ENCODE peak calls at places on chromosomes 6 and 20, in ten cellular contexts. D is DND-41, A is fibroblast of mammary gland, L is pancreas, G is spleen, C is epithelial cell of esophagus, F is cardiac muscle cell, E is A673, O is WERI-Rb-1, V is cardiac fibroblast. Q is an unnamed sample.

GRCh38 chr6:111623046-111623718 is 17.5 kb upstream of the TRAF3IP2 start:
- DNase-seq in E (no peak), C (peak), V (no peak), L (no peak), A (no peak), G (no peak), D (no peak), O (no peak), F (no peak), Q (no peak)

GRCh38 chr6:127191716-127192115 is 73.2 kb downstream of the RSPO3 start:
- DNase-seq in E (no peak), A (peak), D (no peak), F (no peak), L (no peak), C (peak), V (peak), O (no peak), G (no peak), Q (no peak)

GRCh38 chr6:158770948-158771347 is 48.2 kb downstream of the EZR start:
- DNase-seq in L (no peak), O (no peak), F (no peak), E (no peak), A (no peak), C (no peak), G (no peak), D (no peak), V (no peak), Q (no peak)

GRCh38 chr20:59682603-59683002 is 78.3 kb downstream of the PHACTR3 start:
- DNase-seq in C (no peak), D (no peak), G (no peak), V (no peak), A (no peak), L (no peak), F (no peak), E (no peak), O (no peak), Q (no peak)

GRCh38 chr6:142943746-142944125 is 1.2 kb downstream of the HIVEP2 start:
- DNase-seq in D (peak), L (peak), G (peak), E (peak), F (peak), O (no peak), A (peak), C (peak), V (peak), Q (peak)

GRCh38 chr6:54899442-54899841 is 52.9 kb downstream of the FAM83B start:
- DNase-seq in A (no peak), V (no peak), G (no peak), O (no peak), D (no peak), F (no peak), L (no peak), E (no peak), C (no peak), Q (no peak)

GRCh38 chr20:39810269-39810668 is 848.1 kb downstream of the DHX35 start:
- DNase-seq in G (no peak), C (no peak), O (no peak), F (no peak), L (no peak), E (no peak), V (no peak), D (no peak), A (no peak), Q (no peak)

GRCh38 chr6:105317607-105318533 is 85.0 kb downstream of the PREP start:
- DNase-seq in V (peak), F (no peak), G (no peak), A (no peak), O (peak), C (peak), D (no peak), E (no peak), L (no peak), Q (no peak)

GRCh38 chr6:14658909-14659561 is 541.5 kb downstream of the CD83 start:
- DNase-seq in V (peak), E (no peak), L (no peak), C (peak), G (no peak), F (peak), D (peak), A (peak), O (no peak), Q (no peak)

GRCh38 chr6:29295181-29295585 is 6.3 kb upstream of the OR14J1 start:
- DNase-seq in L (no peak), V (no peak), F (no peak), O (no peak), D (no peak), G (no peak), E (no peak), C (no peak), A (no peak), Q (no peak)

GRCh38 chr6:141321486-141322347 is 811.0 kb upstream of the GJE1 start:
- DNase-seq in E (peak), D (no peak), C (no peak), G (no peak), A (peak), F (peak), O (no peak), L (no peak), V (peak), Q (peak)

GRCh38 chr6:18463429-18463828 is 76.3 kb downstream of the RNF144B start:
- DNase-seq in L (no peak), F (no peak), G (no peak), D (no peak), C (no peak), V (no peak), E (no peak), O (no peak), A (no peak), Q (no peak)

GRCh38 chr6:159311618-159312017 is 142.4 kb downstream of the FNDC1 start:
- DNase-seq in C (peak), E (no peak), F (peak), L (no peak), A (no peak), G (no peak), O (no peak), D (no peak), V (no peak), Q (no peak)

GRCh38 chr6:116022841-116023380 is 37.8 kb downstream of the FRK start:
- DNase-seq in V (peak), O (no peak), E (peak), A (peak), F (no peak), D (no peak), L (no peak), G (no peak), C (peak), Q (no peak)

GRCh38 chr20:19688031-19688806 is 69.8 kb upstream of the RIN2 start:
- DNase-seq in A (peak), C (peak), D (no peak), V (peak), G (no peak), E (peak), F (peak), O (peak), L (peak), Q (peak)

GRCh38 chr6:96913621-96914020 is 10.9 kb upstream of the KLHL32 start:
- DNase-seq in O (peak), E (no peak), L (no peak), C (no peak), G (no peak), V (no peak), F (no peak), D (no peak), A (no peak), Q (no peak)

GRCh38 chr6:19694697-19695096 is 142.5 kb upstream of the ID4 start:
- DNase-seq in O (no peak), L (no peak), G (no peak), A (no peak), F (no peak), C (no peak), E (no peak), V (no peak), D (no peak), Q (no peak)

GRCh38 chr20:49660912-49661311 is 52.8 kb downstream of the B4GALT5 start:
- DNase-seq in G (no peak), O (no peak), F (no peak), V (no peak), E (no peak), D (no peak), L (no peak), C (no peak), A (no peak), Q (no peak)

GRCh38 chr6:5471637-5472430 is 210.5 kb downstream of the FARS2 start:
- DNase-seq in E (peak), L (no peak), A (no peak), D (no peak), O (peak), F (no peak), C (no peak), G (no peak), V (no peak), Q (peak)

GRCh38 chr20:3786665-3787639 is at the start of gene CENPB:
- DNase-seq in A (peak), F (peak), C (peak), D (peak), V (peak), G (peak), L (peak), O (peak), E (peak), Q (peak)

GRCh38 chr6:100100776-100101175 is 106.8 kb upstream of the MCHR2 start:
- DNase-seq in E (peak), F (no peak), G (no peak), D (no peak), O (no peak), C (no peak), V (no peak), A (no peak), L (no peak), Q (no peak)

GRCh38 chr6:67606905-67607828 is 1027.9 kb upstream of the ADGRB3 start:
- DNase-seq in O (no peak), F (peak), L (no peak), G (no peak), V (peak), E (no peak), A (peak), D (no peak), C (no peak), Q (peak)

GRCh38 chr20:56566621-56567020 is 33.6 kb downstream of the FAM209B start:
- DNase-seq in F (no peak), D (no peak), E (peak), A (no peak), L (no peak), O (no peak), V (no peak), G (no peak), C (peak), Q (no peak)

GRCh38 chr6:16723833-16724232 is 37.4 kb downstream of the ATXN1 start:
- DNase-seq in E (peak), D (no peak), V (peak), F (peak), L (no peak), O (no peak), A (peak), G (no peak), C (peak), Q (peak)

GRCh38 chr6:159893064-159893463 is 2.3 kb downstream of the MAS1 start:
- DNase-seq in G (no peak), A (no peak), L (no peak), V (no peak), O (no peak), E (no peak), C (no peak), F (no peak), D (no peak), Q (no peak)

GRCh38 chr6:98352348-98352747 is 482.0 kb upstream of the POU3F2 start:
- DNase-seq in G (no peak), L (no peak), O (no peak), E (no peak), F (no peak), D (no peak), V (no peak), A (no peak), C (no peak), Q (no peak)

GRCh38 chr6:153616506-153616905 is 422.5 kb upstream of the OPRM1 start:
- DNase-seq in V (no peak), L (no peak), A (no peak), E (no peak), D (no peak), C (no peak), G (no peak), O (no peak), F (no peak), Q (no peak)

GRCh38 chr6:31430449-31430848 is 27.1 kb downstream of the MICA start:
- DNase-seq in L (no peak), V (no peak), G (no peak), O (no peak), E (no peak), C (no peak), D (no peak), F (no peak), A (no peak), Q (no peak)

GRCh38 chr6:45148711-45149341 is 179.3 kb upstream of the RUNX2 start:
- DNase-seq in O (no peak), D (no peak), V (peak), C (peak), G (no peak), F (peak), A (peak), E (no peak), L (no peak), Q (peak)

GRCh38 chr20:54690323-54690722 is 214.9 kb downstream of the DOK5 start:
- DNase-seq in G (no peak), E (no peak), C (no peak), V (no peak), O (no peak), D (no peak), L (no peak), F (no peak), A (no peak), Q (no peak)

GRCh38 chr6:135379647-135380046 is 117.9 kb downstream of the AHI1 start:
- DNase-seq in A (no peak), L (no peak), G (no peak), D (no peak), C (no peak), O (no peak), V (no peak), E (no peak), F (no peak), Q (no peak)

GRCh38 chr20:53829086-53829703 is 235.6 kb upstream of the ZNF217 start:
- DNase-seq in A (peak), E (peak), F (peak), L (no peak), C (peak), O (no peak), G (no peak), D (no peak), V (peak), Q (peak)

GRCh38 chr6:107075951-107076381 is 39.3 kb downstream of the BEND3 start:
- DNase-seq in D (no peak), G (no peak), C (no peak), O (no peak), L (no peak), E (peak), V (peak), A (peak), F (peak), Q (peak)

GRCh38 chr20:43029161-43029560 is 160.5 kb downstream of the PTPRT start:
- DNase-seq in C (no peak), E (no peak), L (no peak), O (no peak), V (no peak), A (no peak), G (no peak), D (no peak), F (no peak), Q (no peak)

GRCh38 chr6:82801083-82801482 is 264.6 kb downstream of the UBE3D start:
- DNase-seq in A (no peak), G (no peak), V (no peak), D (no peak), F (no peak), O (no peak), E (no peak), C (no peak), L (no peak), Q (no peak)

GRCh38 chr20:41137412-41138216 is at the start of gene PLCG1:
- DNase-seq in C (peak), E (peak), G (peak), L (peak), A (peak), O (peak), D (peak), V (peak), F (peak), Q (peak)

GRCh38 chr20:10217517-10218410 is 866 bp upstream of the SNAP25 start:
- DNase-seq in L (peak), E (peak), V (peak), O (peak), D (no peak), C (peak), A (peak), F (peak), G (no peak), Q (peak)

GRCh38 chr6:113570651-113571050 is 286.5 kb upstream of the MARCKS start:
- DNase-seq in L (no peak), A (no peak), C (no peak), V (no peak), E (no peak), O (no peak), G (no peak), D (no peak), F (no peak), Q (no peak)
- TF ChIP-seq CTCF in L (no peak), A (no peak), C (peak), V (peak), E (no peak), O (no peak), G (no peak), D (no peak), F (peak), Q (peak)

GRCh38 chr20:20915855-20916254 is 190.3 kb downstream of the LINC00237 start:
- DNase-seq in F (no peak), V (no peak), D (no peak), A (no peak), C (peak), E (no peak), O (no peak), L (no peak), G (no peak), Q (no peak)
- H3K4me3 ChIP-seq in F (no peak), V (no peak), D (no peak), A (no peak), C (no peak), E (no peak), O (no peak), L (no peak), G (no peak), Q (no peak)

GRCh38 chr6:43773981-43774775 is 4.2 kb downstream of the VEGFA start:
- DNase-seq in L (peak), O (no peak), G (no peak), D (no peak), C (no peak), F (no peak), E (no peak), V (no peak), A (no peak), Q (no peak)

GRCh38 chr6:43773050-43773956 is 3.3 kb downstream of the VEGFA start:
- DNase-seq in E (peak), L (peak), G (peak), D (peak), A (peak), O (peak), C (peak), F (peak), V (peak), Q (peak)

GRCh38 chr6:43771210-43771857 is 1.3 kb downstream of the VEGFA start:
- DNase-seq in V (peak), E (peak), O (peak), D (peak), A (peak), C (peak), F (peak), L (peak), G (peak), Q (peak)

GRCh38 chr6:43771858-43772570 is 2.0 kb downstream of the VEGFA start:
- DNase-seq in C (peak), O (peak), D (peak), G (peak), E (peak), F (peak), A (no peak), L (peak), V (peak), Q (peak)

DNA sequence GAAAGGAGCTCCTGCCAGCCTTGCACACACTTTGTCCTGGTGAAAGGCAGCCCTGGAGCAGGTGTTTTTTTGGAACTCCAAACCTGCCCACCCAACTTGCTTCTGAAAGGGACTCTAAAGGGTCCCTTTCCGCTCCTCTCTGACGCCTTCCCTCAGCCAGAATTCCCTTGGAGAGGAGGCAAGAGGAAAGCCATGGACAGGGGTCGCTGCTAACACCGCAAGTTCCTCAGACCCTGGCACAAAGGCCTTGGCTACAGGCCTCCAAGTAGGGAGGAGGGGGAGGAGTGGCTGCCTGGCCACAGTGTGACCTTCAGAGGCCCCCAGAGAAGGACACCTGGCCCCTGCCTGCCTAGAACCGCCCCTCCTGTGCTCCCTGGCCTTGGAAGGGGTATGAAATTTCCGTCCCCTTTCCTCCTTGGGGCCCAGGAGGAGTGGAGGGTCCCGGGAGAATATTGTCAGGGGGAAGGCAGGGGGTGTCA is 2.6 kb downstream of the VEGFA start:
- DNase-seq in G (peak), C (no peak), E (peak), O (peak), A (no peak), L (peak), D (no peak), V (peak), F (no peak), Q (peak)
- TF ChIP-seq CTCF in G (no peak), C (no peak), E (no peak), O (peak), A (peak), L (no peak), D (no peak), V (peak), F (peak), Q (peak)

GRCh38 chr6:37513155-37513554 is 13.5 kb upstream of the CCDC167 start:
- DNase-seq in O (no peak), V (no peak), L (no peak), C (no peak), G (no peak), E (no peak), F (no peak), D (no peak), A (no peak), Q (no peak)
- H3K4me3 ChIP-seq in O (no peak), V (no peak), L (no peak), C (no peak), G (no peak), E (no peak), F (no peak), D (no peak), A (no peak), Q (no peak)

DNA sequence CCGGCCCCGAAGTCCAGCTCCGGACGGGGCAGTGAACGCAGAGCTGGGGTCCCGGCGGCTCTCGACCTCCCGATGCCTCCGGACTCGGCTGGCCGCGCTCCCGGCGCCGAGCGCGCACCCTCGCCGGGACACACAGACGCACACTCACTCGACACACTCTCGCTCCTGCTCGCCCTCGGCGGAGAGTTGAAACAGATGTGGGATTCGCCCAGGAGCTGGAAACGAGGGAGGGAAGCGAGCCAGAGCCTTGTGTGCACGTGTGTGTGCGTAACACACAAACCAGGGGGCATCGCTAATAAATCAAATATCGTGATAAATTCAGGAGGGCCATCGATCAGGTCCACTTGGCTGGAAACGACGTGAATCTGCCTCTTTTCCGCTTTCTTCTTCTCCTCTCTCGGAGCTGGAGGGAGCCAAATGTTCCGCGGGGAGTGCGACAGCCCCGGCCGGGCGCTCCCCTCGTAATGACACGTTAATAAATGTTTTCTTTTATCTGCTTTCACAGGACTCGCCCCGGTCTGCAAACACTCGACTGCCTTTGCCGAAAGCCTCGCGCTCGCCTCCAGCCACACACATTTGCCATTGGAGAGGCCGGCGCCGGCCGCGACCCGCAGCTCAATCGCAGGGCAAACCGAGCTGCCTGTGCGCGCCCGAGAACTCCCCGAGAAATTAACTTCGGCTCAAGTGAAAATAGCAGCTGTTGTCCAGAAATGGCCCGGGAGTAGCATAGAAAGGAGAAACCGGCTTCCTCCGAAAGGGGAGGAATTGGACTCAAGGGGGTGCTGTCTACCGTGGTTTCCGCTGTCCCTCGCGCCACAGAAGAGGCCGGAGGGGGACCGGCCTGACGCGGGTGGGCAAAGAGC is 850 bp upstream of the SULF2 start:
- DNase-seq in E (peak), C (peak), L (peak), V (peak), F (peak), O (peak), D (no peak), A (peak), G (no peak), Q (peak)
- TF ChIP-seq CTCF in E (peak), C (peak), L (no peak), V (peak), F (peak), O (peak), D (peak), A (peak), G (peak), Q (peak)

GRCh38 chr6:12750416-12750815 is 33.8 kb downstream of the PHACTR1 start:
- DNase-seq in A (no peak), E (no peak), F (no peak), C (no peak), O (no peak), D (no peak), L (no peak), G (no peak), V (no peak), Q (no peak)
- H3K4me3 ChIP-seq in A (no peak), E (no peak), F (peak), C (no peak), O (peak), D (no peak), L (no peak), G (no peak), V (no peak), Q (no peak)